ENCODE peak calls at places on chromosomes 16 and 17, in six cellular contexts. One of them, this sample, is unnamed.

GRCh38 chr16:85485379-85485778 is 127.7 kb upstream of the GSE1 start:
- DNase-seq in prostate gland: no peak
- DNase-seq in tibial nerve: no peak
- DNase-seq in IMR-90: no peak
- DNase-seq in stomach: no peak
- DNase-seq in A549: no peak
- DNase-seq in this sample: no peak

GRCh38 chr17:49913226-49914095 is 55.5 kb upstream of the DLX4 start:
- DNase-seq in IMR-90: peak; percentile 55
- DNase-seq in prostate gland: no peak
- DNase-seq in A549: peak; percentile 45
- DNase-seq in stomach: no peak
- DNase-seq in tibial nerve: no peak
- DNase-seq in this sample: no peak

GRCh38 chr17:1485748-1486376 is 6.6 kb downstream of the MYO1C start:
- DNase-seq in prostate gland: no peak
- DNase-seq in tibial nerve: peak; percentile 58
- DNase-seq in stomach: peak; percentile 73
- DNase-seq in A549: peak; percentile 74
- DNase-seq in IMR-90: peak; percentile 60
- DNase-seq in this sample: peak; percentile 88

GRCh38 chr16:87436225-87437172 is 44.4 kb downstream of the MAP1LC3B start:
- DNase-seq in stomach: no peak
- DNase-seq in IMR-90: peak; percentile 47
- DNase-seq in A549: no peak
- DNase-seq in prostate gland: no peak
- DNase-seq in tibial nerve: no peak
- DNase-seq in this sample: no peak

GRCh38 chr17:82814834-82815233 is 25.0 kb downstream of the ZNF750 start:
- DNase-seq in tibial nerve: no peak
- DNase-seq in stomach: no peak
- DNase-seq in IMR-90: no peak
- DNase-seq in prostate gland: no peak
- DNase-seq in A549: no peak
- DNase-seq in this sample: no peak

GRCh38 chr17:19329136-19329535 is 33.4 kb downstream of the B9D1 start:
- DNase-seq in IMR-90: no peak
- DNase-seq in tibial nerve: no peak
- DNase-seq in prostate gland: no peak
- DNase-seq in stomach: no peak
- DNase-seq in A549: no peak
- DNase-seq in this sample: no peak

GRCh38 chr17:39769974-39770587 is 32.3 kb downstream of the GRB7 start:
- DNase-seq in tibial nerve: no peak
- DNase-seq in prostate gland: peak; percentile 62
- DNase-seq in A549: no peak
- DNase-seq in IMR-90: peak; percentile 32
- DNase-seq in stomach: no peak
- DNase-seq in this sample: no peak

GRCh38 chr16:1078579-1079021 is 6.1 kb downstream of the SSTR5 start:
- DNase-seq in tibial nerve: no peak
- DNase-seq in A549: peak; percentile 87
- DNase-seq in IMR-90: peak; percentile 54
- DNase-seq in stomach: peak; percentile 91
- DNase-seq in prostate gland: peak; percentile 91
- DNase-seq in this sample: no peak

GRCh38 chr17:6079960-6080359 is 9.8 kb downstream of the WSCD1 start:
- DNase-seq in tibial nerve: no peak
- DNase-seq in prostate gland: no peak
- DNase-seq in A549: no peak
- DNase-seq in IMR-90: no peak
- DNase-seq in stomach: no peak
- DNase-seq in this sample: no peak

GRCh38 chr17:4038076-4038475 is 73.8 kb upstream of the ATP2A3 start:
- DNase-seq in A549: no peak
- DNase-seq in stomach: no peak
- DNase-seq in tibial nerve: no peak
- DNase-seq in IMR-90: no peak
- DNase-seq in prostate gland: no peak
- DNase-seq in this sample: no peak

GRCh38 chr17:33055171-33055611 is 63.5 kb downstream of the SPACA3 start:
- DNase-seq in stomach: no peak
- DNase-seq in IMR-90: no peak
- DNase-seq in prostate gland: no peak
- DNase-seq in A549: no peak
- DNase-seq in tibial nerve: no peak
- DNase-seq in this sample: no peak

GRCh38 chr17:81397314-81398169 is 2.3 kb downstream of the BAHCC1 start:
- DNase-seq in stomach: peak; percentile 74
- DNase-seq in tibial nerve: no peak
- DNase-seq in IMR-90: peak; percentile 62
- DNase-seq in prostate gland: no peak
- DNase-seq in A549: peak; percentile 81
- DNase-seq in this sample: no peak
- TF ChIP-seq CTCF in stomach: peak; percentile 14
- TF ChIP-seq CTCF in tibial nerve: no peak
- TF ChIP-seq CTCF in IMR-90: no peak
- TF ChIP-seq CTCF in prostate gland: no peak
- TF ChIP-seq CTCF in A549: no peak
- TF ChIP-seq CTCF in this sample: peak; percentile 23

DNA sequence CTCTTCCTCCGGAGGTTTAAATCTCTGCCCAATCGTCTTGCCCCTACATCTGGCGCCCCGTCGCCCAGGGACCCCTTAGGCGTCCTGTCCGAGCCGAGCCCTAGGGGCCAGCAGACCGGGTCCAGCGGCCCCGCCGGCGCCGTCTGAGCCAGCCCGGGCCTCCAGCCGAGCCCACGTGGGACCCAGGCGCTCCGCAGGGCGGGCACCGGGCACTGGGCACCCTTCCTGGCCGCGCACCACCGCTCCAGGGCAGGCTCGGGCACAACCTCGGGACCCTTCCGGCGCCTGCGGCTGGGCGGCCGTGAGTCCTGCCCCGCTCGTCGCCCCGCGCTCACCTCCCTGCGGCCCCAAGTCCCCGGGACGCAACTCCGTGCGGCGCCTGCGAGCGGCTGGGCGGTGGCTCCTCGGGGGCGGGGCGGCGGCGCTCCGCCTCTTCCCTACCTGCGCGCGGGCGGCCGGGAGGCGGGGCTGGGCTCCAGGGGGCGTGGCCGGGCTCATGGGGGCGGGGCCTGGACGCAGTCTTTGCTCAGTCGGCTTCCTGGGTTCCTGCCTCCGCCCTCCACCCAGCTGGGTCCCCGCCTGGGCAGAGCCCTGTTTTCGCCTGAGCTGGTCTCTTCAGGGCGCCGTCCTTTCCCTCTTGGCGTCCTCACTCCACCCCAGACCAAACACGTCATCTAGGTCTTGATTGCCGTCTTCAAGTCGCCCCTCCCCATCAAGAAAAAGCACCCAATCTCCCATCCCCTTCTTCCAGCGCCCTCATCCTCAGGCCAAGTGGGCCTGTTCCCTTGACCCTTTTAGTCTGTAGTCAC is at the start of gene RHBDF2:
- DNase-seq in IMR-90: peak; percentile 53
- DNase-seq in prostate gland: peak; percentile 90
- DNase-seq in stomach: peak; percentile 97
- DNase-seq in tibial nerve: peak; percentile 79
- DNase-seq in A549: peak; percentile 87
- DNase-seq in this sample: peak; percentile 91
- TF ChIP-seq POLR2A in IMR-90: no peak
- TF ChIP-seq POLR2A in prostate gland: peak; percentile 95
- TF ChIP-seq POLR2A in stomach: no peak
- TF ChIP-seq POLR2A in tibial nerve: peak; percentile 69
- TF ChIP-seq POLR2A in A549: peak; percentile 82
- TF ChIP-seq POLR2A in this sample: peak; percentile 46

GRCh38 chr17:79842656-79843474 is 3.6 kb upstream of the CBX4 start:
- DNase-seq in IMR-90: no peak
- DNase-seq in stomach: no peak
- DNase-seq in prostate gland: no peak
- DNase-seq in A549: no peak
- DNase-seq in tibial nerve: no peak
- DNase-seq in this sample: no peak

GRCh38 chr17:79845601-79845949 is 6.3 kb upstream of the CBX4 start:
- DNase-seq in IMR-90: no peak
- DNase-seq in tibial nerve: no peak
- DNase-seq in stomach: no peak
- DNase-seq in A549: peak; percentile 65
- DNase-seq in prostate gland: no peak
- DNase-seq in this sample: no peak

GRCh38 chr17:79843475-79843916 is 4.3 kb upstream of the CBX4 start:
- DNase-seq in stomach: no peak
- DNase-seq in A549: no peak
- DNase-seq in IMR-90: no peak
- DNase-seq in prostate gland: no peak
- DNase-seq in tibial nerve: no peak
- DNase-seq in this sample: no peak

GRCh38 chr17:79843917-79844815 is 4.9 kb upstream of the CBX4 start:
- DNase-seq in stomach: peak; percentile 70
- DNase-seq in IMR-90: peak; percentile 61
- DNase-seq in A549: peak; percentile 75
- DNase-seq in tibial nerve: no peak
- DNase-seq in prostate gland: no peak
- DNase-seq in this sample: peak; percentile 80

DNA sequence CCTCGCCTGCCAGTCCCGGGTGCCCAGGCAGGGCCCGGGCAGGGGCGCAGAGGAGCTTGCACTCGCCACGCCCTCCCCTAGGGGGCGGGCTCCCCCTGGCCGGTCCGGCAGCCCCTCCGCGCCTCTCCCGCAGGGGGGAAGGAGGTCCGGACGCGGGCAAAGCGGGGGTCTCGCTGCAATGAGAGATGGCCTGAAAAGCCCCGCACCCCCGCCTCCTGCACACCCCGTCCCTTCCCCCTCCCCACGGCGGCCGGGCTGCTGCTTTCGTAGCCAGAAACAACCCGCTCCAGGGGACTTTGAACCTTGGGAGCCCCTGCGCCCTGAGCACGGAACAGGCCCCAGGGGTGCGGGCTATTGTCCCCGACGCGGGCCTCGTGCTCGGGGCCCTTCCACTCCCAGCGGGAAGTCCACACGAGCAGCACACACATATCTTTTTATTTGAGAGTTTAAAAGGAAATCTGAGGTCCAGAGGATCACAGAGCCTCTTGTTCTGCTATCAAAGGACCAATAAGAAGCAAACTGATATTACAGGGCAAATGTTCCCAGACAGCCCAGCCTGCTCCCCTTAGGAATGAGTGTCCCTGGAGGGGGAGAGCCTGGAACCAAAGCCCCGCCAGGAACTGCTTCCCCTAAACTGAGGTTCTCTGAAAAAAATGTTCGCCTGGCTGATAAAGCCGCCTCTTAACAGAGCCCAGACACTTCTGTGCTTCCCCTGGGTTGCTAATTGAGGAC is 5.8 kb upstream of the CBX4 start:
- DNase-seq in stomach: peak; percentile 60
- DNase-seq in A549: peak; percentile 58
- DNase-seq in IMR-90: no peak
- DNase-seq in prostate gland: no peak
- DNase-seq in tibial nerve: no peak
- DNase-seq in this sample: no peak
- H3K4me3 ChIP-seq in stomach: peak overlapping the region; percentile 56
- H3K4me3 ChIP-seq in A549: peak overlapping the region; percentile 53
- H3K4me3 ChIP-seq in IMR-90: no peak overlapping the region
- H3K4me3 ChIP-seq in prostate gland: peak overlapping the region; percentile 39
- H3K4me3 ChIP-seq in tibial nerve: peak overlapping the region; percentile 62
- H3K4me3 ChIP-seq in this sample: peak overlapping the region; percentile 61

DNA sequence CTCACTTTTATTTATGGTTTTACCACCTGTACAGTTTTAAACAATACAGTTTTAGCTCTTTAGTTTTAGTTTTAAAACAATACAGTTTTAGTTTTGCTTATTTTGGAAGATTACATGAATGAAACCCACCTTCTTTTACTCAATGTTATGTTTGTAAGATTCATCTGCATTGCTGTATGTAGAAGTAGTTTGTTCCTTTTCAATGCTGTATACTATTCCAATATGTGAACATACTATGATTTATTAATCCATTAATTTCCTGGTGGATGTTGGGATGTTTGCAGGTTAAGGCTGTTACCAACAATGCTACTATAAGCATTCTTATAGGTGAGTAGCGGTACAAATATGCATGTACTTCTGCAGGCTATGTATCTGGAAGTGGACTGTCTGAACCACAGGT is 34.4 kb upstream of the ADGRG1 start:
- DNase-seq in tibial nerve: no peak
- DNase-seq in prostate gland: no peak
- DNase-seq in IMR-90: no peak
- DNase-seq in A549: no peak
- DNase-seq in stomach: no peak
- DNase-seq in this sample: no peak
- TF ChIP-seq CTCF in tibial nerve: no peak
- TF ChIP-seq CTCF in prostate gland: no peak
- TF ChIP-seq CTCF in IMR-90: no peak
- TF ChIP-seq CTCF in A549: no peak
- TF ChIP-seq CTCF in stomach: no peak
- TF ChIP-seq CTCF in this sample: no peak

GRCh38 chr17:73309727-73310555 is 1.9 kb downstream of the CDC42EP4 start:
- DNase-seq in prostate gland: no peak
- DNase-seq in stomach: peak; percentile 78
- DNase-seq in IMR-90: no peak
- DNase-seq in tibial nerve: no peak
- DNase-seq in A549: no peak
- DNase-seq in this sample: no peak
- TF ChIP-seq POLR2A in prostate gland: no peak
- TF ChIP-seq POLR2A in stomach: no peak
- TF ChIP-seq POLR2A in IMR-90: no peak
- TF ChIP-seq POLR2A in tibial nerve: no peak
- TF ChIP-seq POLR2A in A549: no peak
- TF ChIP-seq POLR2A in this sample: no peak

This sample was measured in suprapubic skin.